ENCODE peak calls at places on chromosomes 2 and 18, in five cellular contexts. S, V, G, I and N are unnamed samples.

GRCh38 chr18:59662008-59662701 is 35.1 kb downstream of the CCBE1 start:
- DNase-seq in S (no peak), V (no peak), G (no peak), I (no peak), N (no peak)

GRCh38 chr2:64742678-64743077 is 89.0 kb upstream of the SERTAD2 start:
- DNase-seq in S (no peak), V (no peak), G (no peak), I (no peak), N (no peak)

GRCh38 chr2:240757086-240757614 is 62.9 kb downstream of the KIF1A start:
- DNase-seq in S (no peak), V (no peak), G (no peak), I (no peak), N (no peak)

GRCh38 chr2:7649461-7650228 is 732.4 kb downstream of the RNF144A start:
- DNase-seq in S (no peak), V (no peak), G (no peak), I (no peak), N (no peak)

GRCh38 chr2:24816884-24817283 is 23.7 kb downstream of the CENPO start:
- DNase-seq in S (no peak), V (no peak), G (no peak), I (no peak), N (no peak)

GRCh38 chr2:121648206-121648605 is 1.1 kb downstream of the CLASP1 start:
- DNase-seq in S (no peak), V (no peak), G (no peak), I (peak), N (no peak)

GRCh38 chr2:127039387-127040031 is 67.4 kb downstream of the BIN1 start:
- DNase-seq in S (no peak), V (peak), G (no peak), I (no peak), N (no peak)

GRCh38 chr2:95345415-95346235 is 48.5 kb downstream of the KCNIP3 start:
- DNase-seq in S (peak), V (no peak), G (peak), I (peak), N (peak)

GRCh38 chr18:49591775-49592174 is 29.9 kb downstream of the LIPG start:
- DNase-seq in S (no peak), V (no peak), G (no peak), I (no peak), N (no peak)

GRCh38 chr18:55321268-55322175 is 266.5 kb downstream of the TCF4 start:
- DNase-seq in S (no peak), V (peak), G (peak), I (no peak), N (no peak)

GRCh38 chr18:36756262-36756661 is 72.5 kb downstream of the TPGS2 start:
- DNase-seq in S (no peak), V (no peak), G (no peak), I (no peak), N (no peak)

GRCh38 chr2:16275131-16275530 is 334.8 kb downstream of the MYCN start:
- DNase-seq in S (no peak), V (no peak), G (no peak), I (no peak), N (no peak)
- TF ChIP-seq ATF3 in S (no peak), V (no peak), G (no peak), I (no peak), N (no peak)

DNA sequence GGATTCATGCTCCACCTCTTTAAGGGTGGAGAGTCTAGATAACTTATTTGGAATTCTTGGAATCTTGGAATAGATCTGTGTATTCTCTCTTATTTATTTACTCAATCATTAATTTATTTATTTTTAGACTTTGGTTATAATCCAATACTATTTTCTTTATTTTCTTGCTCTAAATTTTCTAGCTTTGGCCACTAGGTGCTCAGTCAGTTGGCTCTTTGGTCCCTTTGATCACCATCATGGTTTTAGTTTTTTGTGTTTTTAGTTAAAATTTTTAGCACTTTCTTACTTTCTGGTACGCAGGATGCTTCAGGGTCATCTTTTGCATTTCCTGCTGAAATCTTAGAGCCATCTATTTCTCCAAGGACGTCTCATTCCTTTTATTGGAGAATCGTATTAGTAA is 5.2 kb upstream of the PLEK start:
- DNase-seq in S (no peak), V (no peak), G (no peak), I (no peak), N (no peak)
- TF ChIP-seq CTCF in S (peak), V (no peak), G (no peak), I (no peak), N (no peak)

DNA sequence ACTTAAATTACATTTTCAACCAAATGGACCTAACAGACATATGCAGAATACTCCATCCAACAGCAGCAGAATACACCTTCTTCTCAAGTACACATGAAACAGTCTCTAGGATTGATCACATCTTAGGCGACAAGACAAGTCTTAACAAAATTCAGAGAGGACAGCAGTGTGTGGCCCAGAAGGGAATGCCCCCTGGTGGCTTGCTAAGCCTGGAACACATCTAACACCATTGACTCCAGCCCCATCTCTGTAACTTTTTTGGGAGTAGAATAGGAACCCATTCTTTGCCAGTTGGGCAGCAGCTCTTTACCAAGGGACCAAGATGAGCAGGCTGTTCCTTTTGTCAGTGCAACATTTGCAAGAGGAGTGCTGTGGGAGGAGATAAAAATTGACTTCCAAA is 249.9 kb downstream of the PLCL1 start:
- DNase-seq in S (peak), V (no peak), G (peak), I (peak), N (peak)
- TF ChIP-seq MAX in S (no peak), V (no peak), G (no peak), I (no peak), N (no peak)

DNA sequence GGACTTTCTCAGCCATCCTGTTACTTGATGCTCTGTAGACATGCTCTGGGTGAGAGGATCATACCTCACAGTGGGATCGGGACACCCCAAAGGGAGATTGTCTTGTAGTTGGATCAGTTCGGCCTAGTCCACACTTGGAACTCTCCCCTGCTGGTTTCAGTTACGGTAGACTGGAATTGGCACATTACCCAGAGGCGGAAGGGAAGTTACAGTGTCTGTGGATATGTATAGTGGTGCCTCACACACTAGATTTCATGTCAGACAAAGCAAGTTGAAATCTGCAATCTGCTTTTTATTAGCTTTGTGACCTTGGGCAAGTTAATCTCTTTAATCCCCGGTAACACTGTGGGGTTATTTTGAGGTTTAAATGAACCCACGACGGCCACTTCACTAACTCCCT is 16.2 kb upstream of the CTAGE1 start:
- DNase-seq in S (no peak), V (no peak), G (no peak), I (no peak), N (no peak)
- TF ChIP-seq ATF3 in S (no peak), V (no peak), G (no peak), I (no peak), N (no peak)

GRCh38 chr2:88627055-88627855 is at the start of gene EIF2AK3:
- DNase-seq in S (peak), V (peak), G (peak), I (peak), N (peak)
- TF ChIP-seq CTCF in S (no peak), V (no peak), G (no peak), I (no peak), N (no peak)